ENCODE peak calls at places on chromosomes 13 and 19, in seven cellular contexts. E is transverse colon; T is Peyer's patch; K is left lung; Y is CD4-positive, CD25-positive, alpha-beta regulatory T cell; N is adrenal gland; H is endothelial cell of umbilical vein. U is an unnamed sample.

GRCh38 chr19:43738780-43739211 is 16.0 kb downstream of the SMG9 start:
- DNase-seq in Y (peak; percentile 37), H (no peak), K (no peak), N (no peak), E (peak; percentile 66), T (peak; percentile 59), U (no peak)

GRCh38 chr19:11382898-11383705 is 1.0 kb downstream of the EPOR start:
- DNase-seq in K (peak; percentile 94), T (peak; percentile 73), H (peak; percentile 28), N (peak; percentile 75), Y (peak; percentile 52), E (peak; percentile 64), U (peak; percentile 61)

GRCh38 chr19:53409505-53410204 is 14.7 kb downstream of the ZNF765 start:
- DNase-seq in K (no peak), H (no peak), Y (no peak), N (no peak), E (no peak), T (no peak), U (no peak)

GRCh38 chr13:109778102-109778542 is 8.3 kb downstream of the IRS2 start:
- DNase-seq in K (no peak), Y (peak; percentile 53), E (peak; percentile 33), N (no peak), T (no peak), H (peak; percentile 35), U (no peak)

GRCh38 chr19:4304509-4305252 is at the start of gene FSD1:
- DNase-seq in N (no peak), T (peak; percentile 68), Y (peak; percentile 71), K (no peak), H (peak; percentile 47), E (no peak), U (peak; percentile 87)

GRCh38 chr13:98743377-98743776 is 9.1 kb downstream of the SLC15A1 start:
- DNase-seq in T (no peak), N (no peak), Y (no peak), K (no peak), H (no peak), E (no peak), U (no peak)

GRCh38 chr19:52949422-52949821 is 13.3 kb downstream of the ZNF816 start:
- DNase-seq in H (no peak), E (no peak), N (no peak), K (no peak), Y (no peak), T (no peak), U (no peak)

GRCh38 chr19:47839913-47840312 is 18.2 kb downstream of the CRX start:
- DNase-seq in Y (no peak), N (no peak), E (no peak), K (no peak), T (no peak), H (no peak), U (peak; percentile 64)

GRCh38 chr13:27298849-27299248 is 28.2 kb downstream of the RASL11A start:
- DNase-seq in H (no peak), K (no peak), T (no peak), E (no peak), Y (no peak), N (no peak), U (no peak)

GRCh38 chr19:19489804-19490204 is 25.5 kb downstream of the TSSK6 start:
- DNase-seq in H (peak; percentile 7), N (no peak), E (no peak), Y (peak; percentile 26), K (peak; percentile 59), T (no peak), U (no peak)
- H3K4me1 ChIP-seq in H (peaks cover 29% of the 10 kb centered on the region), N (peaks cover 27% of the 10 kb centered on the region), E (peaks cover 49% of the 10 kb centered on the region), Y (peaks cover 47% of the 10 kb centered on the region), K (peaks cover 18% of the 10 kb centered on the region), T (peaks cover 49% of the 10 kb centered on the region), U (peaks cover 28% of the 10 kb centered on the region)

GRCh38 chr13:97283888-97284287 is 61.8 kb downstream of the MBNL2 start:
- DNase-seq in E (no peak), N (no peak), K (no peak), H (no peak), T (no peak), Y (no peak), U (no peak)

GRCh38 chr13:97281028-97281427 is 58.9 kb downstream of the MBNL2 start:
- DNase-seq in H (no peak), N (no peak), T (no peak), K (no peak), Y (no peak), E (no peak), U (no peak)

GRCh38 chr13:97284558-97284957 is 62.4 kb downstream of the MBNL2 start:
- DNase-seq in T (no peak), E (no peak), H (no peak), Y (no peak), N (no peak), K (no peak), U (no peak)

GRCh38 chr13:97280478-97280877 is 58.3 kb downstream of the MBNL2 start:
- DNase-seq in E (no peak), K (no peak), N (no peak), T (no peak), H (no peak), Y (no peak), U (peak; percentile 29)

DNA sequence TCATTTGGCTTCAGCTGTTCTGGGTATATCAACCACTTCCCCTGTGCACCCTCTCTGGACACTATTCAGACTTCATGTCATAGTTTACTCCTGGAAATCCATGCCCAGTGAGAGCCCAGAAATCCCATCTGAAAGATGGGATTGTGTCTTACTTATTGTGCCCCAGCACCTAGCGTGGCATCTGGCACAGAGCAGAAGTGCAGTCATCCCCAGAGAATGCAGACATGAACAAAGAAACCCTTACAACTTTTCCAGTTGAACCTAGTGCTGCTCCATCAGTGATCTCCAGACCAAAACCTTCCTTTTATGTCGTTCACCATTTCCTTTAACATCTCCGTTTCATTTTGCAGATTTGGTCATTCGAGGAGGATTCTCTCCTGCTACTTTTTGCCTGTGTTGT is 60.6 kb downstream of the MBNL2 start:
- DNase-seq in Y (no peak), E (no peak), H (no peak), K (no peak), N (no peak), T (no peak), U (no peak)
- H3K4me1 ChIP-seq in Y (peaks cover 2% of the 10 kb centered on the region), E (peaks cover 62% of the 10 kb centered on the region), H (peaks cover 46% of the 10 kb centered on the region), K (peaks cover 11% of the 10 kb centered on the region), N (peaks cover 40% of the 10 kb centered on the region), T (peaks cover 9% of the 10 kb centered on the region), U (peaks cover 22% of the 10 kb centered on the region)

DNA sequence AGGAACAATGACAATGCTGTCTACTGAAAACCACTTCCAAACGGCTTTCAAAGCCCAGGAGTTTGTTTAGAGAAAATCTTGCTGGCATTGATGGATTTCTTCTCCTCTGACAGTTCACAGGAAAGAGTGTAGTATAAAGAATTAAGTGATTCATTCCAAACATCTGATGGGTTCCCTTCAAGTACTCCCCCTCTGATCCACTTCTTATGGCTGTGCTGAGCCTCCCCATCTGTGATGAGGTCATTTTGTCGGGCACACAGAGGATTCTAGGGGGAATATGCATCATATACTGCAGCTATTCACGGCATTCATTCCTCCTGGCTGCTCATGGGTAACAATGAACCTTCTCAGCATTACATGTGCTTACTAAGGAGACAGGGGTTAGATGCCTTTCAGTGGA is 107.9 kb downstream of the RGCC start:
- DNase-seq in N (no peak), E (no peak), Y (no peak), H (peak; percentile 61), T (no peak), K (no peak), U (peak; percentile 54)
- H3K4me1 ChIP-seq in N (peaks cover 5% of the 10 kb centered on the region), E (peaks cover 26% of the 10 kb centered on the region), Y (no peaks in the 10 kb centered on the region), H (peaks cover 37% of the 10 kb centered on the region), T (no peaks in the 10 kb centered on the region), K (peaks cover 26% of the 10 kb centered on the region), U (peaks cover 42% of the 10 kb centered on the region)

DNA sequence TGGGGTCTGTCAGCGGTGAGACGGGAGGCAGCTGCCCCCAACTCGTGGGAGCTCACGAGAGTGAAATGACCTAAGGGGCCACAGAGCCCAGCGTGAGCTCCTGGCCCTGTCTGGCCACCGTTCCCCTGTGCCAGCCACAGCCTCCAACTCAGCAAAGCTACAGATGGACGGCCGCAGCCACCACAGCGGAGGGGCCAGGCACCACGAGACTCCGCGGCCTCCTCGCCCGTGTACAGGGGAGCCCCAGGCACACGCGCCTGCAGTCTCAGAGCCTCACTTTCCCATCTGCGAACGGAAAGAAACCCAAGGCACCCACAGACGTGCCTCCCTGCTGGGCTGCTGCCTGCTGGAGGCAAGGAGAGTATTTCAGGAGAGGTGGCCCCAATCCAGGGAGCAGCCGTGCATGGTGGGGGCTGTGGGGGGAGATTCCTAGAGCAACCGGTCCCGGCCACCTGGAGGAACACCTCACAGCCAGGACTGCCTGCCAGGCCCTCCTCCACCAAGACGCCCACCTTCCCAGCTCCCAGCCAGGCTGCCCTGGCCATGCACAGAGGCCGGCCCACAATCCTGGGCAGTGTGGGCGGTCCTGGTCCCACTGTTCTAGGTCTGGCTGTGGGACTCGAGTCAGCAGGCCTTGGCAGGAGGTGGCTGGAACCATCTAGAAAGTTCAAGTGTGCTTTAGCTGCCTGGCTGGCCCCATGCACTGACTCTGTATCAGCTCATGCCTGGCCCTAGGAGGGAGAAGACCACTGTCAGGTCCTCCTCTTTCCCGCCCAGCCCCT is 1.9 kb downstream of the MKNK2 start:
- DNase-seq in E (no peak), T (peak; percentile 57), Y (no peak), N (no peak), H (no peak), K (peak; percentile 79), U (no peak)
- H3K4me1 ChIP-seq in E (peaks cover 69% of the 10 kb centered on the region), T (peaks cover 74% of the 10 kb centered on the region), Y (peaks cover 69% of the 10 kb centered on the region), N (peaks cover 63% of the 10 kb centered on the region), H (peaks cover 29% of the 10 kb centered on the region), K (peaks cover 53% of the 10 kb centered on the region), U (peaks cover 11% of the 10 kb centered on the region)

DNA sequence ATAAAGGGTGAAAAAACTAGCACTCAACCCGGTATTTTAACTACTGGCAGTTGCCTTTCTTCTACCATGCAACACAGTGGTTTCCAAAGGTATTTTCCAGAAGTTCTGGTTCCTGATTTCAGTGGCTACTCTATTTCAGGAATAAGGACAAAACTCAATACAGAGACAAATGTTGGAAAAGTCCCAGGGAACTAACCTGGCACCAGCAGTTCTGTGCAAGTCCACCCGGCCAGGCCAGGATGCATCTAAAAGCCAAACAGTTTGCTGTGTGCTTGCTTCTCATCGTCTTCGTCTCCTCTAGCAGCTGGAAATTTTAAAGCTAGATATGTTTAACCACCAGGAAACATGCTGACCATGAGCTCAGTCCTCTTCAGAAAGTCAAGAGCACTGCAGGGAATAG is 52.5 kb downstream of the FOXO1 start:
- DNase-seq in T (no peak), N (no peak), Y (no peak), H (no peak), E (no peak), K (no peak), U (no peak)
- H3K4me1 ChIP-seq in T (peaks cover 35% of the 10 kb centered on the region), N (peaks cover 45% of the 10 kb centered on the region), Y (peaks cover 99% of the 10 kb centered on the region), H (peaks cover 73% of the 10 kb centered on the region), E (peaks cover 74% of the 10 kb centered on the region), K (no peaks in the 10 kb centered on the region), U (no peaks in the 10 kb centered on the region)

GRCh38 chr13:40563350-40564125 is 102.9 kb downstream of the FOXO1 start:
- DNase-seq in H (no peak), T (no peak), E (no peak), Y (no peak), N (no peak), K (no peak), U (no peak)
- H3K4me1 ChIP-seq in H (peaks cover 57% of the 10 kb centered on the region), T (peaks cover 36% of the 10 kb centered on the region), E (peaks cover 69% of the 10 kb centered on the region), Y (peaks cover 74% of the 10 kb centered on the region), N (peaks cover 28% of the 10 kb centered on the region), K (peaks cover 20% of the 10 kb centered on the region), U (peaks cover 14% of the 10 kb centered on the region)